ENCODE peak calls at places on chromosomes 3 and 15, in four cellular contexts. One of them, this sample, is unnamed. For H3K9me3, the result is how much of the 10 kb centered on the place peaks cover.

GRCh38 chr15:28890711-28891495 is 5.1 kb downstream of the APBA2 start:
- DNase-seq in IMR-90: no peak
- DNase-seq in transverse colon: no peak
- DNase-seq in endothelial cell of umbilical vein: no peak
- DNase-seq in this sample: no peak

GRCh38 chr3:29771602-29772001 is 490.7 kb downstream of the RBMS3 start:
- DNase-seq in IMR-90: no peak
- DNase-seq in transverse colon: no peak
- DNase-seq in endothelial cell of umbilical vein: no peak
- DNase-seq in this sample: no peak

GRCh38 chr15:33083232-33084006 is 111.1 kb downstream of the FMN1 start:
- DNase-seq in IMR-90: peak
- DNase-seq in transverse colon: no peak
- DNase-seq in endothelial cell of umbilical vein: no peak
- DNase-seq in this sample: no peak

GRCh38 chr3:157588386-157589060 is 85.3 kb upstream of the VEPH1 start:
- DNase-seq in IMR-90: no peak
- DNase-seq in transverse colon: no peak
- DNase-seq in endothelial cell of umbilical vein: no peak
- DNase-seq in this sample: no peak

GRCh38 chr15:33098082-33099058 is 96.1 kb downstream of the FMN1 start:
- DNase-seq in IMR-90: peak
- DNase-seq in transverse colon: no peak
- DNase-seq in endothelial cell of umbilical vein: peak
- DNase-seq in this sample: no peak

GRCh38 chr3:113897373-113897777 is 50.4 kb upstream of the ZDHHC23 start:
- DNase-seq in IMR-90: no peak
- DNase-seq in transverse colon: peak
- DNase-seq in endothelial cell of umbilical vein: no peak
- DNase-seq in this sample: no peak

GRCh38 chr3:59733041-59733809 is 683.4 kb upstream of the CFAP20DC start:
- DNase-seq in IMR-90: no peak
- DNase-seq in transverse colon: no peak
- DNase-seq in endothelial cell of umbilical vein: no peak
- DNase-seq in this sample: no peak

GRCh38 chr3:41267975-41268640 is 68.8 kb downstream of the CTNNB1 start:
- DNase-seq in IMR-90: peak
- DNase-seq in transverse colon: no peak
- DNase-seq in endothelial cell of umbilical vein: peak
- DNase-seq in this sample: no peak

GRCh38 chr3:79767953-79768282 is at the start of gene ROBO1:
- DNase-seq in IMR-90: no peak
- DNase-seq in transverse colon: no peak
- DNase-seq in endothelial cell of umbilical vein: no peak
- DNase-seq in this sample: no peak

GRCh38 chr3:45187597-45188210 is 38.4 kb downstream of the TMEM158 start:
- DNase-seq in IMR-90: no peak
- DNase-seq in transverse colon: no peak
- DNase-seq in endothelial cell of umbilical vein: no peak
- DNase-seq in this sample: no peak

GRCh38 chr3:98885851-98886250 is 15.6 kb downstream of the DCBLD2 start:
- DNase-seq in IMR-90: peak
- DNase-seq in transverse colon: no peak
- DNase-seq in endothelial cell of umbilical vein: no peak
- DNase-seq in this sample: no peak

GRCh38 chr3:81702126-81702525 is 59.3 kb downstream of the GBE1 start:
- DNase-seq in IMR-90: no peak
- DNase-seq in transverse colon: no peak
- DNase-seq in endothelial cell of umbilical vein: no peak
- DNase-seq in this sample: no peak

GRCh38 chr15:81157939-81158223 is 23.8 kb downstream of the CFAP161 start:
- DNase-seq in IMR-90: no peak
- DNase-seq in transverse colon: no peak
- DNase-seq in endothelial cell of umbilical vein: no peak
- DNase-seq in this sample: no peak

GRCh38 chr3:192923731-192924130 is 6.1 kb upstream of the MB21D2 start:
- DNase-seq in IMR-90: no peak
- DNase-seq in transverse colon: no peak
- DNase-seq in endothelial cell of umbilical vein: no peak
- DNase-seq in this sample: no peak

GRCh38 chr15:55221090-55222011 is 24.6 kb upstream of the RSL24D1 start:
- DNase-seq in IMR-90: peak
- DNase-seq in transverse colon: no peak
- DNase-seq in endothelial cell of umbilical vein: peak
- DNase-seq in this sample: no peak

GRCh38 chr15:33021806-33022389 is 172.6 kb downstream of the FMN1 start:
- DNase-seq in IMR-90: peak
- DNase-seq in transverse colon: no peak
- DNase-seq in endothelial cell of umbilical vein: peak
- DNase-seq in this sample: no peak

GRCh38 chr3:122890077-122890484 is 95.2 kb downstream of the SLC49A4 start:
- DNase-seq in IMR-90: peak
- DNase-seq in transverse colon: peak
- DNase-seq in endothelial cell of umbilical vein: peak
- DNase-seq in this sample: peak

GRCh38 chr3:12430086-12430485 is 54.2 kb upstream of the TSEN2 start:
- DNase-seq in IMR-90: no peak
- DNase-seq in transverse colon: no peak
- DNase-seq in endothelial cell of umbilical vein: peak
- DNase-seq in this sample: no peak

GRCh38 chr3:130014526-130014925 is 40.0 kb downstream of the TRH start:
- DNase-seq in IMR-90: peak
- DNase-seq in transverse colon: no peak
- DNase-seq in endothelial cell of umbilical vein: no peak
- DNase-seq in this sample: no peak

GRCh38 chr3:129878355-129878754 is 15.2 kb downstream of the TMCC1 start:
- DNase-seq in IMR-90: no peak
- DNase-seq in transverse colon: no peak
- DNase-seq in endothelial cell of umbilical vein: no peak
- DNase-seq in this sample: no peak

GRCh38 chr3:8536106-8537052 is 34.8 kb downstream of the LMCD1 start:
- DNase-seq in IMR-90: peak
- DNase-seq in transverse colon: no peak
- DNase-seq in endothelial cell of umbilical vein: no peak
- DNase-seq in this sample: no peak

GRCh38 chr3:136350132-136350531 is 100.0 kb downstream of the PCCB start:
- DNase-seq in IMR-90: peak
- DNase-seq in transverse colon: peak
- DNase-seq in endothelial cell of umbilical vein: no peak
- DNase-seq in this sample: peak

GRCh38 chr3:16151109-16151508 is 23.4 kb upstream of the GALNT15 start:
- DNase-seq in IMR-90: peak
- DNase-seq in transverse colon: peak
- DNase-seq in endothelial cell of umbilical vein: peak
- DNase-seq in this sample: peak

GRCh38 chr3:17057316-17057715 is 172.6 kb downstream of the PLCL2 start:
- DNase-seq in IMR-90: peak
- DNase-seq in transverse colon: no peak
- DNase-seq in endothelial cell of umbilical vein: no peak
- DNase-seq in this sample: no peak

GRCh38 chr15:58666957-58667356 is 82.5 kb downstream of the ADAM10 start:
- DNase-seq in IMR-90: peak
- DNase-seq in transverse colon: no peak
- DNase-seq in endothelial cell of umbilical vein: peak
- DNase-seq in this sample: no peak

GRCh38 chr3:112002458-112002971 is 3.8 kb downstream of the TAGLN3 start:
- DNase-seq in IMR-90: peak
- DNase-seq in transverse colon: no peak
- DNase-seq in endothelial cell of umbilical vein: peak
- DNase-seq in this sample: no peak

GRCh38 chr3:71702131-71703024 is 22.8 kb downstream of the EIF4E3 start:
- DNase-seq in IMR-90: no peak
- DNase-seq in transverse colon: no peak
- DNase-seq in endothelial cell of umbilical vein: peak
- DNase-seq in this sample: no peak

GRCh38 chr3:197103766-197104165 is 74.1 kb upstream of the MELTF start:
- DNase-seq in IMR-90: peak
- DNase-seq in transverse colon: no peak
- DNase-seq in endothelial cell of umbilical vein: no peak
- DNase-seq in this sample: no peak

GRCh38 chr3:151557068-151557467 is 96.2 kb upstream of the IGSF10 start:
- DNase-seq in IMR-90: no peak
- DNase-seq in transverse colon: no peak
- DNase-seq in endothelial cell of umbilical vein: no peak
- DNase-seq in this sample: no peak

GRCh38 chr3:121111914-121112612 is 204.1 kb downstream of the STXBP5L start:
- DNase-seq in IMR-90: no peak
- DNase-seq in transverse colon: no peak
- DNase-seq in endothelial cell of umbilical vein: no peak
- DNase-seq in this sample: no peak

GRCh38 chr3:173397161-173398110 is at the start of gene NLGN1:
- DNase-seq in IMR-90: peak
- DNase-seq in transverse colon: peak
- DNase-seq in endothelial cell of umbilical vein: peak
- DNase-seq in this sample: peak
- TF ChIP-seq POLR2A in IMR-90: no peak
- TF ChIP-seq POLR2A in transverse colon: no peak
- TF ChIP-seq POLR2A in endothelial cell of umbilical vein: no peak
- TF ChIP-seq POLR2A in this sample: peak

DNA sequence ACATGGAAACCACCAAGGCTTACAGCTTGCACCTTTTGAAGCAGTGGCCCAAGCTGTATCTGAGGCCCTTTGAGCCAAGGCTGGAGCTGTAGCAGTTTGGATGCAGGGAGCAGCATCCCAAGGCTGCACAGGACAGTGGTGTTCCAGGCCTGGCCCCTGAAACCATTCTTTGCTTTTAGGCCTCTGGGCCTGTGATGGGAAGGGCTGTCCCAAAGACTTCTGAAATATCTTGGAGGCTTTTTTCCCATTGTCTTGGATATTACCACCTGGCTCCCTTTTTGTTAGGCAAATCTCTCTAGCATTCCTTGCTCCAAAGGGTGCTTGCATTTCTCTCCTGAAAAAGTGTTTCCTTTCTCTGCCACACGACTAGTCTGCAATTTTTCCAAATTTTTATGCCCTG is 302.8 kb upstream of the MDFIC2 start:
- DNase-seq in IMR-90: no peak
- DNase-seq in transverse colon: no peak
- DNase-seq in endothelial cell of umbilical vein: no peak
- DNase-seq in this sample: no peak
- H3K9me3 ChIP-seq in IMR-90: under half
- H3K9me3 ChIP-seq in transverse colon: under half
- H3K9me3 ChIP-seq in endothelial cell of umbilical vein: under half
- H3K9me3 ChIP-seq in this sample: under half

GRCh38 chr15:99616129-99616528 is 50.3 kb downstream of the MEF2A start:
- DNase-seq in IMR-90: no peak
- DNase-seq in transverse colon: no peak
- DNase-seq in endothelial cell of umbilical vein: no peak
- DNase-seq in this sample: no peak

GRCh38 chr15:99615460-99615859 is 49.7 kb downstream of the MEF2A start:
- DNase-seq in IMR-90: no peak
- DNase-seq in transverse colon: no peak
- DNase-seq in endothelial cell of umbilical vein: no peak
- DNase-seq in this sample: no peak

GRCh38 chr15:99613481-99613880 is 47.7 kb downstream of the MEF2A start:
- DNase-seq in IMR-90: no peak
- DNase-seq in transverse colon: no peak
- DNase-seq in endothelial cell of umbilical vein: no peak
- DNase-seq in this sample: no peak

GRCh38 chr15:99613887-99614642 is 48.3 kb downstream of the MEF2A start:
- DNase-seq in IMR-90: peak
- DNase-seq in transverse colon: peak
- DNase-seq in endothelial cell of umbilical vein: no peak
- DNase-seq in this sample: no peak

GRCh38 chr15:99614749-99615288 is 49.0 kb downstream of the MEF2A start:
- DNase-seq in IMR-90: no peak
- DNase-seq in transverse colon: no peak
- DNase-seq in endothelial cell of umbilical vein: no peak
- DNase-seq in this sample: no peak
- H3K27ac ChIP-seq in IMR-90: no peak
- H3K27ac ChIP-seq in transverse colon: peak
- H3K27ac ChIP-seq in endothelial cell of umbilical vein: no peak
- H3K27ac ChIP-seq in this sample: no peak

GRCh38 chr3:179655236-179655635 is 2.4 kb downstream of the USP13 start:
- DNase-seq in IMR-90: no peak
- DNase-seq in transverse colon: no peak
- DNase-seq in endothelial cell of umbilical vein: no peak
- DNase-seq in this sample: no peak

GRCh38 chr3:179653777-179654117 is 907 bp downstream of the USP13 start:
- DNase-seq in IMR-90: no peak
- DNase-seq in transverse colon: peak
- DNase-seq in endothelial cell of umbilical vein: no peak
- DNase-seq in this sample: peak

GRCh38 chr3:179651687-179652466 is 963 bp upstream of the USP13 start:
- DNase-seq in IMR-90: no peak
- DNase-seq in transverse colon: no peak
- DNase-seq in endothelial cell of umbilical vein: no peak
- DNase-seq in this sample: no peak

GRCh38 chr3:179653106-179653776 is 401 bp downstream of the USP13 start:
- DNase-seq in IMR-90: peak
- DNase-seq in transverse colon: peak
- DNase-seq in endothelial cell of umbilical vein: peak
- DNase-seq in this sample: peak

GRCh38 chr3:179652467-179653105 is at the start of gene USP13:
- DNase-seq in IMR-90: peak
- DNase-seq in transverse colon: peak
- DNase-seq in endothelial cell of umbilical vein: peak
- DNase-seq in this sample: peak
- TF ChIP-seq POLR2A in IMR-90: peak
- TF ChIP-seq POLR2A in transverse colon: no peak
- TF ChIP-seq POLR2A in endothelial cell of umbilical vein: peak
- TF ChIP-seq POLR2A in this sample: peak

This sample was measured in ovary.